ENCODE peak calls at places on chromosomes 4 and X, in four cellular contexts. H is K562, K is HepG2, T is H1. D is an unnamed sample.

GRCh38 chr4:183360161-183360919 is 38.1 kb upstream of the CLDN24 start:
- DNase-seq in H (peak), K (no peak), T (no peak), D (no peak)

GRCh38 chrX:122866527-122866926 is 317.6 kb upstream of the GRIA3 start:
- DNase-seq in H (no peak), K (no peak), T (no peak), D (no peak)

GRCh38 chr4:184806711-184807110 is 19.1 kb downstream of the ACSL1 start:
- DNase-seq in H (no peak), K (no peak), T (no peak), D (no peak)

GRCh38 chr4:6469898-6470501 is 2.4 kb downstream of the PPP2R2C start:
- DNase-seq in H (no peak), K (no peak), T (no peak), D (no peak)

GRCh38 chr4:15077969-15078368 is 75.7 kb downstream of the CPEB2 start:
- DNase-seq in H (no peak), K (peak), T (no peak), D (no peak)

GRCh38 chr4:40347472-40347871 is 12.3 kb downstream of the CHRNA9 start:
- DNase-seq in H (no peak), K (no peak), T (no peak), D (no peak)

GRCh38 chr4:122584517-122584916 is 36.3 kb downstream of the IL21 start:
- DNase-seq in H (no peak), K (no peak), T (no peak), D (no peak)

GRCh38 chrX:1041051-1041450 is 171.4 kb downstream of the CRLF2 start:
- DNase-seq in H (no peak), K (no peak), T (no peak), D (no peak)

GRCh38 chr4:163087805-163088204 is 78.9 kb downstream of the NAF1 start:
- DNase-seq in H (no peak), K (no peak), T (no peak), D (no peak)

GRCh38 chrX:39674771-39675553 is 422.8 kb downstream of the BCOR start:
- DNase-seq in H (no peak), K (no peak), T (no peak), D (no peak)

GRCh38 chr4:119284876-119285611 is 36.9 kb downstream of the FABP2 start:
- DNase-seq in H (no peak), K (no peak), T (no peak), D (no peak)

GRCh38 chr4:115790812-115791211 is 677.4 kb upstream of the NDST4 start:
- DNase-seq in H (no peak), K (no peak), T (no peak), D (no peak)

GRCh38 chrX:54411732-54412131 is 28.5 kb upstream of the TSR2 start:
- DNase-seq in H (no peak), K (no peak), T (no peak), D (no peak)

GRCh38 chr4:119314356-119314755 is 7.6 kb downstream of the FABP2 start:
- DNase-seq in H (peak), K (peak), T (no peak), D (no peak)

GRCh38 chr4:170124391-170124790 is 34.6 kb upstream of the AADAT start:
- DNase-seq in H (no peak), K (no peak), T (no peak), D (no peak)

GRCh38 chr4:10022346-10023049 is 1.2 kb upstream of the SLC2A9 start:
- DNase-seq in H (no peak), K (no peak), T (no peak), D (no peak)

GRCh38 chrX:32839781-32840180 is 371.6 kb downstream of the DMD start:
- DNase-seq in H (no peak), K (no peak), T (no peak), D (no peak)

GRCh38 chr4:32748061-32748460 is 2027.9 kb downstream of the PCDH7 start:
- DNase-seq in H (no peak), K (no peak), T (no peak), D (no peak)

GRCh38 chr4:13968723-13969122 is 341.2 kb upstream of the BOD1L1 start:
- DNase-seq in H (no peak), K (no peak), T (no peak), D (no peak)

GRCh38 chr4:187929024-187929423 is 66.5 kb upstream of the ZFP42 start:
- DNase-seq in H (peak), K (no peak), T (peak), D (no peak)

GRCh38 chr4:81682492-81682891 is 210.8 kb upstream of the RASGEF1B start:
- DNase-seq in H (no peak), K (no peak), T (no peak), D (no peak)

GRCh38 chr4:948101-948935 is 16.1 kb downstream of the TMEM175 start:
- DNase-seq in H (no peak), K (peak), T (no peak), D (no peak)

GRCh38 chrX:123983240-123983639 is 21.7 kb downstream of the STAG2 start:
- DNase-seq in H (no peak), K (no peak), T (no peak), D (no peak)

GRCh38 chr4:7076694-7077082 is 8.8 kb upstream of the GRPEL1 start:
- DNase-seq in H (no peak), K (no peak), T (no peak), D (no peak)

GRCh38 chr4:103152381-103152780 is 45.8 kb downstream of the CENPE start:
- DNase-seq in H (no peak), K (no peak), T (no peak), D (no peak)

GRCh38 chr4:108834787-108835384 is 72.0 kb upstream of the ETNPPL start:
- DNase-seq in H (peak), K (peak), T (no peak), D (no peak)

GRCh38 chr4:3792813-3793212 is 26.6 kb downstream of the ADRA2C start:
- DNase-seq in H (peak), K (no peak), T (peak), D (no peak)

GRCh38 chr4:94307231-94307840 is 35.3 kb downstream of the HPGDS start:
- DNase-seq in H (peak), K (no peak), T (no peak), D (no peak)

GRCh38 chr4:55444822-55445221 is 49.1 kb downstream of the TMEM165 start:
- DNase-seq in H (peak), K (peak), T (no peak), D (no peak)

GRCh38 chr4:87525636-87526035 is 3.5 kb downstream of the SPARCL1 start:
- DNase-seq in H (no peak), K (no peak), T (no peak), D (no peak)

GRCh38 chr4:30718021-30718888 is 1.9 kb upstream of the PCDH7 start:
- DNase-seq in H (no peak), K (no peak), T (peak), D (no peak)

GRCh38 chr4:26175016-26175786 is 145.6 kb upstream of the RBPJ start:
- DNase-seq in H (no peak), K (no peak), T (no peak), D (peak)

GRCh38 chrX:75038925-75039324 is 113.7 kb upstream of the NEXMIF start:
- DNase-seq in H (peak), K (peak), T (no peak), D (peak)

GRCh38 chr4:181688416-181688815 is 554.8 kb upstream of the TENM3 start:
- DNase-seq in H (no peak), K (no peak), T (no peak), D (no peak)

GRCh38 chr4:70743728-70744127 is 22.0 kb downstream of the RUFY3 start:
- DNase-seq in H (no peak), K (no peak), T (no peak), D (no peak)

DNA sequence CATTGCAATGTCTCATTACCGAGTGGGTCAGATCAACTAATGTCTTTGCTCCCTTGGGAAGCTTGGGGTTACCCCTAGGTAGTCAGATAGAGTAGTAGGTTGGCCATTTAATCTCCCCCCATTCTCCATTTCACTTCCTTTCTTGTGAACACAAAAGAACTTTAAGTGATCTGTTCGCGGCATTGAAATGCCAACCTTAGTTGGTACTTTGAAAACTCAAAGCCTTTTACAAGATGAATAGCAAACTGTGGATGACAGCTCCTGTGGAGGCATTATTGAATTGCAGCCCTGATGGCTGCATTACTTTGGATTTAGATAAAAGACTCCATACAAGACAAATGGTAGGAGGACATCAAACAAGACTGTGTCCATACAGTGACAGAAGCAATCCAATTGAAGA is 469.1 kb downstream of the GBA3 start:
- DNase-seq in H (no peak), K (no peak), T (no peak), D (no peak)
- TF ChIP-seq CBX5 in H (no peak), K (no peak), T (no peak), D (no peak)

GRCh38 chrX:106415276-106415895 is 196.4 kb upstream of the RADX start:
- DNase-seq in H (peak), K (peak), T (no peak), D (no peak)
- TF ChIP-seq CBX5 in H (no peak), K (no peak), T (no peak), D (no peak)

GRCh38 chr4:74544655-74545361 is 99.9 kb downstream of the AREG start:
- DNase-seq in H (peak), K (peak), T (no peak), D (no peak)

GRCh38 chr4:74545488-74545887 is 100.6 kb downstream of the AREG start:
- DNase-seq in H (no peak), K (no peak), T (no peak), D (no peak)

GRCh38 chr4:74548561-74548960 is 103.6 kb downstream of the AREG start:
- DNase-seq in H (no peak), K (no peak), T (no peak), D (no peak)

GRCh38 chr4:74546020-74546419 is 101.1 kb downstream of the AREG start:
- DNase-seq in H (no peak), K (no peak), T (no peak), D (no peak)

GRCh38 chr4:74547042-74547441 is 102.1 kb downstream of the AREG start:
- DNase-seq in H (no peak), K (no peak), T (no peak), D (no peak)
- TF ChIP-seq CBX5 in H (no peak), K (no peak), T (no peak), D (no peak)

GRCh38 chrX:2504706-2505332 is 4.0 kb upstream of the DHRSX start:
- DNase-seq in H (no peak), K (no peak), T (no peak), D (no peak)
- TF ChIP-seq CBX5 in H (no peak), K (no peak), T (no peak), D (no peak)

GRCh38 chr4:185919107-185919506 is 107.1 kb upstream of the SORBS2 start:
- DNase-seq in H (no peak), K (no peak), T (no peak), D (no peak)

GRCh38 chr4:185916683-185917082 is 104.7 kb upstream of the SORBS2 start:
- DNase-seq in H (no peak), K (no peak), T (no peak), D (no peak)

GRCh38 chr4:185921583-185922555 is 109.9 kb upstream of the SORBS2 start:
- DNase-seq in H (no peak), K (no peak), T (no peak), D (no peak)

GRCh38 chr4:185920691-185921260 is 108.8 kb upstream of the SORBS2 start:
- DNase-seq in H (no peak), K (no peak), T (no peak), D (no peak)

DNA sequence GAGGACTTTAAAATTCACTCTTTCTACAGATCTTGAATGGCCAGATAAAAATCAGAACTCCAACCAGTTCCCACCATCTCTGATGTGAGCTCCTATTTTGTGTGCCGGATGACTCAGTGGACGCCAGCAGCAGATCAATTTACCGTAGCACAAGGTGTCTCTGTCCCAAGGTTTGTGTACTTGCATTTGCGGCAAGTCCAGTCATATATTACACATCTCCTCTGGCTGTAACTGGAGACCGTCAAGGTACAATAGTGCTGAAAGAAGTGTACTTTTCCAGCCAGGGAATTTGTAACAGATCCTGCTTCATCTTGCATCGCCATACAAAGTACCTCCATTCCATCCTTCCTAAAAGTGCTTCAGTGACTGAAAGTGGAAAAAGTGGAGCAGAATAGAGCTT is 108.2 kb upstream of the SORBS2 start:
- DNase-seq in H (no peak), K (peak), T (no peak), D (no peak)
- TF ChIP-seq CBX5 in H (no peak), K (no peak), T (no peak), D (no peak)

GRCh38 chr4:147714575-147715401 is 17.1 kb upstream of the ARHGAP10 start:
- DNase-seq in H (no peak), K (no peak), T (no peak), D (no peak)

GRCh38 chr4:147704846-147705245 is 20.9 kb upstream of the PRMT9 start:
- DNase-seq in H (no peak), K (no peak), T (no peak), D (no peak)

GRCh38 chr4:147707892-147708672 is 23.8 kb upstream of the ARHGAP10 start:
- DNase-seq in H (peak), K (peak), T (peak), D (no peak)

DNA sequence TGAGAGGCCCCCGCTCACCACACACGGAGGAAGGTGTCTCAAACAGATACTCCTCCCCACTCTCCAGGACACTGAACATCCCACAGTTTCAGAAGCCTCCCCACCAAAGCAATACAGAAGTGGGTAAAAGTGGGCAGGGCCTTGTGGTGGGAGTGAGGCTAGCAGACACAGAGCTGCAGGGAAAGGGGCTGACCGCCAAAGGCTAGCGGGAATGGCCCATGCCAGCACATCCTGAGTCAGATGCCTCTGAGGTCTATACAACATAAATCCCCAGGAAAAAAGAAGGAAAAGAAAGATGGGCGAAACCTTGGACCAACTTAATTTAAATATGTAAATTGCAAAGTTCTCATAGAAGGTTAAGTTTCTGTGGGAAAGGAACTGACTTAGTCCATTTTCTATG is 21.9 kb upstream of the ARHGAP10 start:
- DNase-seq in H (no peak), K (no peak), T (peak), D (no peak)
- TF ChIP-seq CBX5 in H (no peak), K (no peak), T (no peak), D (no peak)

GRCh38 chr4:52234539-52235174 is 183.6 kb downstream of the SPATA18 start:
- DNase-seq in H (peak), K (peak), T (no peak), D (no peak)
- TF ChIP-seq CBX5 in H (no peak), K (no peak), T (no peak), D (no peak)

GRCh38 chr4:141338238-141338637 is 117.5 kb downstream of the ZNF330 start:
- DNase-seq in H (no peak), K (no peak), T (no peak), D (no peak)

GRCh38 chr4:141339966-141340365 is 119.3 kb downstream of the ZNF330 start:
- DNase-seq in H (no peak), K (no peak), T (no peak), D (no peak)

GRCh38 chr4:141331534-141332358 is 111.1 kb downstream of the ZNF330 start:
- DNase-seq in H (no peak), K (no peak), T (no peak), D (no peak)

GRCh38 chr4:141339386-141339785 is 118.7 kb downstream of the ZNF330 start:
- DNase-seq in H (no peak), K (no peak), T (no peak), D (no peak)

DNA sequence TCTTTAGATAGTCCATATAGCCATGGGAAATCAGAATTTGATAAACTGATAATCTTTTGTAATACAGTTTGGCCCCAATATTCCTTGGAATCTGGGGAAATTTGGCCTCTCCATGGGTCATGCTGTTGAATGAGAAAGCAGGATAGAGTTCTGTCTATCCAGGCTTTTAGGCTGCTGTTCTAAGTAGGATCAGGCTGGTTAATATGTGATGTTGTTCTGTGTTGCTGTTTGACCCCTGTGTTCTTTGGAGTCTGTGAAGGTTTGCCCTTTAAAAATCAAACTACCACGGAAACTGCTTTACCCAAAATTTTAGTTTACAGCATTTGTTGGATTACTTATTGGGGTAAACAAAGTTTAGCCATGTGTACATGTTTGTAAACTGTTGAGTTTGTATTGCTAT is 114.5 kb downstream of the ZNF330 start:
- DNase-seq in H (no peak), K (no peak), T (no peak), D (no peak)
- TF ChIP-seq CBX5 in H (no peak), K (no peak), T (no peak), D (no peak)

GRCh38 chrX:100720301-100720700 is 11.6 kb downstream of the SYTL4 start:
- DNase-seq in H (no peak), K (no peak), T (no peak), D (no peak)
- TF ChIP-seq CBX5 in H (no peak), K (no peak), T (no peak), D (no peak)

GRCh38 chr4:16912896-16913295 is 14.5 kb upstream of the LDB2 start:
- DNase-seq in H (no peak), K (no peak), T (no peak), D (no peak)

GRCh38 chr4:16909245-16909644 is 10.8 kb upstream of the LDB2 start:
- DNase-seq in H (no peak), K (no peak), T (no peak), D (no peak)

GRCh38 chr4:16916719-16917337 is 18.4 kb upstream of the LDB2 start:
- DNase-seq in H (peak), K (peak), T (peak), D (peak)

GRCh38 chr4:16915956-16916355 is 17.5 kb upstream of the LDB2 start:
- DNase-seq in H (no peak), K (no peak), T (no peak), D (no peak)

DNA sequence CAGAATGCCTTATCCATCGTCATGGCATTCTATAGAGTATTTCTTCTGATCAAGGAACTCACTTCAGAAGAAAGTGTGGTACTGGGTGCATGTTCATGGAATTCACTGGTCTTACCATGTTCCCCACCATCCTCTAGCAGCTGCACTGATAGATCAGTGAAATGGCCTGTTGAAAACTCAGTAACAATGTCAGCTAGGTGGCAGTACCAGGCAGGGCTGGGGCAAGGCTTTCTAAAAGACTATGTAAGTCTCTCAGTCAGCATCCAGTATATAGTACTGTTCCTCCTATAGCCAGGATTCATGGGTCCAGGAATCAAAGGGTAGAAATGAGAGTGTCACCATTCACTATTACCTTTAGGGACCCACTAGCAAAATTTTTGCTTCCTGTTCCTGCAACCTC is 15.8 kb upstream of the LDB2 start:
- DNase-seq in H (no peak), K (no peak), T (no peak), D (no peak)
- TF ChIP-seq CBX5 in H (no peak), K (no peak), T (no peak), D (no peak)

D was measured in GM12878.